ENCODE peak calls at places on chromosomes 13 and 19, in five cellular contexts. P is IMR-90, B is A549, M is H1, D is HepG2. O is an unnamed sample.

GRCh38 chr19:52086481-52086880 is 9.1 kb downstream of the ZNF841 start:
- DNase-seq in P (peak), B (no peak), M (no peak), D (no peak), O (no peak)

GRCh38 chr13:93146584-93147292 is 79.9 kb upstream of the GPC6 start:
- DNase-seq in P (peak), B (no peak), M (no peak), D (no peak), O (no peak)

GRCh38 chr19:29259153-29259552 is 46.2 kb upstream of the UQCRFS1 start:
- DNase-seq in P (no peak), B (peak), M (no peak), D (no peak), O (peak)

GRCh38 chr19:51398096-51398704 is 7.8 kb upstream of the C19orf84 start:
- DNase-seq in P (peak), B (peak), M (no peak), D (peak), O (peak)

GRCh38 chr13:30787747-30788535 is 52.6 kb downstream of the ALOX5AP start:
- DNase-seq in P (peak), B (no peak), M (no peak), D (no peak), O (no peak)

GRCh38 chr13:110371550-110372465 is 64.7 kb downstream of the COL4A2 start:
- DNase-seq in P (peak), B (peak), M (no peak), D (no peak), O (no peak)

GRCh38 chr19:40739871-40740703 is 10.2 kb downstream of the ACTMAP start:
- DNase-seq in P (no peak), B (no peak), M (no peak), D (no peak), O (no peak)

GRCh38 chr13:73248711-73249580 is 190.1 kb downstream of the KLF5 start:
- DNase-seq in P (peak), B (peak), M (no peak), D (no peak), O (no peak)

GRCh38 chr19:43768273-43769050 is 12.3 kb downstream of the KCNN4 start:
- DNase-seq in P (no peak), B (no peak), M (no peak), D (no peak), O (peak)

GRCh38 chr19:11798391-11799296 is at the start of gene ZNF491:
- DNase-seq in P (peak), B (no peak), M (peak), D (peak), O (peak)

GRCh38 chr13:112943309-112944125 is 25.5 kb upstream of the MCF2L start:
- DNase-seq in P (peak), B (peak), M (peak), D (no peak), O (no peak)

GRCh38 chr13:61410669-61411297 is 4.9 kb downstream of the PCDH20 start:
- DNase-seq in P (peak), B (peak), M (no peak), D (peak), O (peak)

GRCh38 chr13:73598021-73598712 is 536.0 kb downstream of the KLF12 start:
- DNase-seq in P (peak), B (peak), M (no peak), D (no peak), O (no peak)

GRCh38 chr13:60538566-60538965 is 141.5 kb downstream of the TDRD3 start:
- DNase-seq in P (no peak), B (no peak), M (no peak), D (no peak), O (no peak)

GRCh38 chr19:4067396-4068057 is 828 bp upstream of the ZBTB7A start:
- DNase-seq in P (no peak), B (no peak), M (no peak), D (no peak), O (peak)

GRCh38 chr13:106468207-106468606 is 67.3 kb downstream of the EFNB2 start:
- DNase-seq in P (no peak), B (no peak), M (no peak), D (no peak), O (no peak)

GRCh38 chr13:27965740-27966640 is 3.1 kb downstream of the CDX2 start:
- DNase-seq in P (no peak), B (no peak), M (peak), D (no peak), O (no peak)

GRCh38 chr19:36051236-36051635 is 2.8 kb downstream of the THAP8 start:
- DNase-seq in P (no peak), B (peak), M (peak), D (peak), O (peak)

GRCh38 chr19:7731615-7732014 is 295 bp downstream of the CLEC4G start:
- DNase-seq in P (no peak), B (no peak), M (no peak), D (no peak), O (no peak)

GRCh38 chr19:18700501-18701249 is 17.2 kb downstream of the CRTC1 start:
- DNase-seq in P (peak), B (no peak), M (peak), D (no peak), O (peak)

GRCh38 chr13:38539632-38540031 is 147.2 kb upstream of the FREM2 start:
- DNase-seq in P (no peak), B (no peak), M (no peak), D (no peak), O (no peak)

GRCh38 chr13:38538412-38538811 is 148.5 kb upstream of the FREM2 start:
- DNase-seq in P (no peak), B (no peak), M (no peak), D (no peak), O (no peak)

GRCh38 chr13:38537026-38537425 is 149.9 kb upstream of the FREM2 start:
- DNase-seq in P (no peak), B (no peak), M (no peak), D (no peak), O (no peak)

GRCh38 chr13:38530492-38530891 is 156.4 kb upstream of the FREM2 start:
- DNase-seq in P (peak), B (no peak), M (no peak), D (no peak), O (no peak)

DNA sequence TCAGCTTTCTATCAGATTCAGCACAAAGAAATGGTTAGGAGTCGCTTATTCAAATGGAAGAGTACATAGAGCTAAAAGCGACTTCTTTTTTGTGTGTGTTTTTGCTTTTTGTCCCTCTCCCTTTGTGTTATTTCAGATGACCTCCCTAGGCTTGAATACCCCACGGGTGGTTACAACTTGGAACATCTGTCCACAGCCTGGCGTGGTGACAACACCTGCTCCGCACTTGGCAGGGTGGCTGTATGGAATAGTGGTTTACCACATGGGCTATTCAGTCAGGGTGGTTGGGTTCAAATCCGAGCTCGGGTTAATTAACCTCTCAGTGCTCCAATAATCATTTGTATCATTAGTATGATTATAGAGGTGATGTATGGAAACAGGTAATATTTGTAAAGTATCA is 151.6 kb upstream of the FREM2 start:
- DNase-seq in P (no peak), B (no peak), M (no peak), D (no peak), O (no peak)
- TF ChIP-seq MAFK in P (no peak), B (no peak), M (no peak), D (no peak), O (no peak)

DNA sequence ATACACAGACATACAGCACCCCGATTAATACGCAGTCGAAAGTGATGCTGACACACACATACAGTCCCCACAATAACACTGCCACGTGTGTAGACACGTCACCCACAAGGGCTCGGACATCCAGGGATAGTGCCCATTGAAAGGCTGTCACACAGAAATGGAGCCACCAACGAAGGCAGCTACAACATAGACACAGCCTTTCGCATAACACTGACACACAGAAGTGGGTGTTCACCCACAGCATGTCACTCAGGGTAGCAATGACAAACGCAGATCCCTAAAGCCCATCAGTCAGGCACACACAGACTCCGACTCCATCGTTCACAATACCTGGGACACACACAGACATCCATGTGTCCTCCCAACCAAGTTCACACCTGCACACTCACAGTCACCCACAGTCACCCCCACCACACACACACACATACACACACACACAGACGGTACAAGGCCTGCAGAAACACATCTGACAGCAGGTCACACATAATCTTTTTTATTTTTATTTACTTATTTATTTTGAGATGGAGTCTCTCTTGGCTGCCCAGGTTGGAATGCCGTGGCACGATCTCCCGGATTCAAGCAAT is 10.4 kb upstream of the NANOS3 start:
- DNase-seq in P (no peak), B (no peak), M (no peak), D (no peak), O (no peak)
- TF ChIP-seq MAFK in P (no peak), B (no peak), M (no peak), D (no peak), O (no peak)

DNA sequence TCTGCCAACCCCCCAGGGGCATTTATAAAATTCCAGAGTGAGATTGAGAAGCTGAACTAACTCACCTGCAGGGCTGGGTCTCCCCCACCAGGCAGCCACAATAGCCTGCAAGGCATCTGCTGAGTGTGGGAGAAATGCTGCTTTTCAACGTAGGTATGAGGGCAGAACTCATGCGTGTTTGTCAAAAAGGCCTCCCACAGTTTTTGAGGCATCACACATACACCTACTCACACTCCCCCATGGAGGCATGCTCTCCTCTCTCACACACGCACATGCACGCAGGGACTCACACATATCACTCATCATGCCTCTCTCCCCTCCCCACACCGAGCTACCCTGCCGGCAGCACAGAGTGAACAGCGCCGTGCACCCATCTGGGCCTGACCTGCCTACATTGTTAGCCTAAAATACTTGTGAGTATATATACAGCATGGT is 390.5 kb downstream of the FGF9 start:
- DNase-seq in P (no peak), B (no peak), M (no peak), D (no peak), O (no peak)
- TF ChIP-seq MAFK in P (no peak), B (no peak), M (no peak), D (no peak), O (no peak)

GRCh38 chr13:46086421-46086922 is 18.4 kb downstream of the CPB2 start:
- DNase-seq in P (no peak), B (peak), M (no peak), D (no peak), O (no peak)

GRCh38 chr13:46089213-46089612 is 15.6 kb downstream of the CPB2 start:
- DNase-seq in P (no peak), B (no peak), M (no peak), D (no peak), O (no peak)

GRCh38 chr13:46087481-46087880 is 17.4 kb downstream of the CPB2 start:
- DNase-seq in P (no peak), B (no peak), M (no peak), D (no peak), O (no peak)

GRCh38 chr13:46085737-46086136 is 19.1 kb downstream of the CPB2 start:
- DNase-seq in P (no peak), B (no peak), M (no peak), D (no peak), O (no peak)

GRCh38 chr13:46086985-46087384 is 17.8 kb downstream of the CPB2 start:
- DNase-seq in P (no peak), B (no peak), M (no peak), D (no peak), O (no peak)
- TF ChIP-seq MAFK in P (no peak), B (no peak), M (no peak), D (no peak), O (no peak)